ENCODE peak calls at places on chromosome 5, in four cellular contexts. R is skeletal muscle cell; D is AG10803; L is naive thymus-derived CD8-positive, alpha-beta T cell. K is an unnamed sample.

GRCh38 chr5:143244000-143244736 is 159.3 kb downstream of the NR3C1 start:
- DNase-seq in R (peak), D (peak), L (no peak), K (peak)

GRCh38 chr5:64625678-64626077 is 64.6 kb upstream of the SHISAL2B start:
- DNase-seq in R (no peak), D (peak), L (no peak), K (no peak)

GRCh38 chr5:150230842-150231241 is 41.0 kb downstream of the SLC6A7 start:
- DNase-seq in R (no peak), D (no peak), L (no peak), K (no peak)

GRCh38 chr5:13957032-13957645 is 12.7 kb upstream of the DNAH5 start:
- DNase-seq in R (peak), D (peak), L (no peak), K (peak)

GRCh38 chr5:132063090-132063911 is 2.8 kb downstream of the IL3 start:
- DNase-seq in R (no peak), D (peak), L (peak), K (no peak)

GRCh38 chr5:179865471-179866240 is 7.0 kb upstream of the MRNIP start:
- DNase-seq in R (no peak), D (no peak), L (no peak), K (no peak)

GRCh38 chr5:94693043-94693822 is 74.8 kb downstream of the SLF1 start:
- DNase-seq in R (peak), D (peak), L (no peak), K (peak)

GRCh38 chr5:66454186-66455078 is 141.8 kb upstream of the MAST4 start:
- DNase-seq in R (no peak), D (peak), L (no peak), K (peak)

GRCh38 chr5:75152861-75153260 is 83.8 kb downstream of the ANKRD31 start:
- DNase-seq in R (no peak), D (no peak), L (no peak), K (no peak)

GRCh38 chr5:34598177-34598794 is 57.8 kb upstream of the RAI14 start:
- DNase-seq in R (peak), D (peak), L (no peak), K (peak)

GRCh38 chr5:168822745-168823281 is 243.6 kb upstream of the PANK3 start:
- DNase-seq in R (peak), D (peak), L (no peak), K (no peak)

GRCh38 chr5:131357739-131358561 is 94.1 kb downstream of the CDC42SE2 start:
- DNase-seq in R (no peak), D (no peak), L (no peak), K (no peak)

GRCh38 chr5:172849636-172850453 is 15.8 kb downstream of the ERGIC1 start:
- DNase-seq in R (no peak), D (no peak), L (no peak), K (no peak)

GRCh38 chr5:139636207-139636792 is 11.8 kb upstream of the CXXC5 start:
- DNase-seq in R (no peak), D (no peak), L (peak), K (no peak)

GRCh38 chr5:6592611-6593010 is 40.2 kb downstream of the NSUN2 start:
- DNase-seq in R (peak), D (peak), L (no peak), K (no peak)

GRCh38 chr5:54663876-54664275 is 146.3 kb downstream of the SNX18 start:
- DNase-seq in R (peak), D (peak), L (no peak), K (peak)

GRCh38 chr5:111548992-111549649 is 36.8 kb upstream of the STARD4 start:
- DNase-seq in R (no peak), D (peak), L (no peak), K (no peak)

GRCh38 chr5:172009536-172010270 is 3.3 kb upstream of the FBXW11 start:
- DNase-seq in R (no peak), D (no peak), L (no peak), K (no peak)

GRCh38 chr5:83474170-83474796 is 2.7 kb downstream of the VCAN start:
- DNase-seq in R (peak), D (peak), L (no peak), K (peak)

GRCh38 chr5:82031220-82032119 is 59.6 kb downstream of the ATG10 start:
- DNase-seq in R (no peak), D (no peak), L (no peak), K (no peak)

K was measured in HS-27A.